ENCODE peak calls at places on chromosomes 13 and 19, in five cellular contexts. K is hypothalamus; B is stimulated activated CD8-positive, alpha-beta memory T cell treated with anti-CD3 and anti-CD28 coated beads, Interleukin-7, amount 100 ng/mL, for 1 hour; R is posterior cingulate gyrus; Q is NCI-H1105 treated with DMSO at 0.1 percent for 48 hours. C is an unnamed sample.

GRCh38 chr13:34020388-34020787 is 202.4 kb downstream of the RFC3 start:
- DNase-seq in K (no peak), B (no peak), R (no peak), Q (no peak), C (no peak)

GRCh38 chr19:611506-611869 is 21.8 kb downstream of the HCN2 start:
- DNase-seq in Q (no peak), K (no peak), B (peak), R (no peak), C (no peak)

GRCh38 chr19:6060600-6061391 is 49.5 kb downstream of the RFX2 start:
- DNase-seq in Q (no peak), K (no peak), B (no peak), R (no peak), C (peak)

GRCh38 chr19:23991170-23991569 is 76.5 kb downstream of the ZNF726 start:
- DNase-seq in R (no peak), Q (peak), B (no peak), K (no peak), C (no peak)

GRCh38 chr13:45695198-45695730 is 6.9 kb upstream of the CBY2 start:
- DNase-seq in R (no peak), K (no peak), Q (no peak), B (no peak), C (no peak)

GRCh38 chr19:20928371-20928770 is 5.3 kb downstream of the ZNF85 start:
- DNase-seq in K (no peak), R (no peak), Q (no peak), B (no peak), C (no peak)

GRCh38 chr13:35179494-35179893 is 237.4 kb downstream of the NBEA start:
- DNase-seq in K (no peak), B (no peak), Q (no peak), R (no peak), C (no peak)

GRCh38 chr19:30001794-30002193 is 59.8 kb downstream of the URI1 start:
- DNase-seq in K (no peak), B (no peak), R (no peak), Q (no peak), C (no peak)

GRCh38 chr13:42696191-42696590 is 85.2 kb upstream of the FAM216B start:
- DNase-seq in B (no peak), Q (no peak), R (no peak), K (no peak), C (no peak)

GRCh38 chr13:80251403-80251802 is 89.5 kb downstream of the SPRY2 start:
- DNase-seq in K (no peak), R (no peak), B (no peak), Q (peak), C (no peak)

GRCh38 chr13:98581971-98582702 is 5.2 kb upstream of the STK24 start:
- DNase-seq in K (no peak), B (no peak), Q (peak), R (no peak), C (no peak)

GRCh38 chr13:80168089-80168850 is 172.7 kb downstream of the SPRY2 start:
- DNase-seq in B (no peak), K (no peak), R (no peak), Q (no peak), C (no peak)

GRCh38 chr13:99172951-99173350 is 27.7 kb upstream of the UBAC2 start:
- DNase-seq in Q (no peak), K (no peak), B (no peak), R (no peak), C (no peak)

GRCh38 chr13:101996906-101997408 is 404.9 kb downstream of the FGF14 start:
- DNase-seq in B (no peak), Q (peak), K (no peak), R (no peak), C (no peak)

GRCh38 chr19:57056972-57057371 is 62.8 kb upstream of the USP29 start:
- DNase-seq in K (no peak), B (no peak), Q (no peak), R (no peak), C (no peak)

GRCh38 chr19:47095707-47096704 is 17.6 kb downstream of the ZC3H4 start:
- DNase-seq in B (no peak), Q (no peak), K (no peak), R (no peak), C (peak)

GRCh38 chr13:46885018-46885417 is 11.8 kb downstream of the HTR2A start:
- DNase-seq in B (no peak), R (no peak), Q (no peak), K (no peak), C (no peak)

GRCh38 chr13:33756929-33757328 is 61.0 kb upstream of the RFC3 start:
- DNase-seq in Q (no peak), B (no peak), R (no peak), K (no peak), C (no peak)

GRCh38 chr19:18668744-18669523 is 14.5 kb upstream of the CRTC1 start:
- DNase-seq in Q (no peak), K (no peak), B (no peak), R (no peak), C (no peak)